ENCODE peak calls at places on chromosome 9, in seven cellular contexts. I is AG04450; M is stimulated activated CD8-positive, alpha-beta memory T cell treated with anti-CD3 and anti-CD28 coated beads, Interleukin-4, amount 100 ng/mL, for 24 hours; V is foreskin fibroblast; Q is RKO; H is M059J; W is lung microvascular endothelial cell. T is an unnamed sample.

GRCh38 chr9:88684046-88684445 is 149.1 kb downstream of the NXNL2 start:
- DNase-seq in Q (no peak), W (no peak), M (no peak), I (no peak), V (no peak), H (no peak), T (no peak)

GRCh38 chr9:97109194-97109811 is 70.4 kb upstream of the CTSV start:
- DNase-seq in V (peak), H (peak), M (no peak), Q (peak), I (no peak), W (peak), T (peak)

GRCh38 chr9:88396836-88397577 is 8.8 kb downstream of the SPIN1 start:
- DNase-seq in M (no peak), Q (no peak), W (no peak), H (peak), I (no peak), V (peak), T (no peak)

GRCh38 chr9:132506907-132507669 is 75.3 kb upstream of the BARHL1 start:
- DNase-seq in W (no peak), Q (no peak), I (no peak), M (no peak), V (peak), H (no peak), T (no peak)

GRCh38 chr9:91939953-91940352 is 10.1 kb downstream of the ROR2 start:
- DNase-seq in I (no peak), W (no peak), V (no peak), Q (no peak), H (no peak), M (no peak), T (no peak)

GRCh38 chr9:76588320-76588719 is 129.3 kb downstream of the GCNT1 start:
- DNase-seq in W (no peak), M (no peak), V (no peak), Q (no peak), I (no peak), H (no peak), T (no peak)

GRCh38 chr9:134830926-134831720 is 49.5 kb upstream of the FCN2 start:
- DNase-seq in V (no peak), H (no peak), Q (no peak), M (no peak), W (no peak), I (no peak), T (no peak)

GRCh38 chr9:121380941-121381340 is 10.9 kb upstream of the STOM start:
- DNase-seq in I (no peak), V (no peak), Q (no peak), M (no peak), H (no peak), W (no peak), T (no peak)

GRCh38 chr9:6552738-6553121 is 92.8 kb downstream of the GLDC start:
- DNase-seq in V (peak), I (no peak), Q (no peak), H (peak), W (peak), M (no peak), T (no peak)

GRCh38 chr9:126023962-126024361 is 276.8 kb downstream of the PBX3 start:
- DNase-seq in I (no peak), V (no peak), Q (no peak), H (no peak), W (no peak), M (no peak), T (no peak)

GRCh38 chr9:79357620-79358019 is 214.1 kb upstream of the TLE4 start:
- DNase-seq in I (no peak), Q (no peak), V (no peak), M (no peak), H (no peak), W (no peak), T (no peak)

GRCh38 chr9:70021026-70021571 is 22.5 kb upstream of the MAMDC2 start:
- DNase-seq in M (no peak), V (peak), H (peak), Q (peak), W (peak), I (peak), T (peak)

GRCh38 chr9:4762889-4763521 is 22.0 kb upstream of the AK3 start:
- DNase-seq in M (no peak), H (no peak), V (peak), Q (no peak), I (no peak), W (peak), T (peak)

GRCh38 chr9:127293767-127294166 is 29.2 kb downstream of the GARNL3 start:
- DNase-seq in M (no peak), I (no peak), H (no peak), Q (no peak), V (no peak), W (no peak), T (no peak)

GRCh38 chr9:106487256-106487655 is 375.7 kb upstream of the ZNF462 start:
- DNase-seq in I (no peak), Q (no peak), H (no peak), M (no peak), V (no peak), W (no peak), T (no peak)

GRCh38 chr9:14198544-14199510 is 115.1 kb downstream of the NFIB start:
- DNase-seq in I (no peak), V (peak), H (peak), W (peak), M (no peak), Q (no peak), T (no peak)

GRCh38 chr9:94860678-94861588 is 134.4 kb downstream of the AOPEP start:
- DNase-seq in M (peak), V (peak), H (peak), Q (no peak), I (peak), W (peak), T (no peak)

GRCh38 chr9:70120834-70121510 is 77.3 kb downstream of the MAMDC2 start:
- DNase-seq in I (peak), V (peak), M (no peak), W (peak), Q (peak), H (peak), T (no peak)

GRCh38 chr9:125822902-125823301 is 75.7 kb downstream of the PBX3 start:
- DNase-seq in Q (no peak), H (no peak), V (no peak), I (no peak), M (no peak), W (no peak), T (no peak)

GRCh38 chr9:100472268-100472667 is 681 bp upstream of the TMEFF1 start:
- DNase-seq in Q (no peak), H (no peak), M (no peak), W (no peak), V (no peak), I (no peak), T (no peak)

GRCh38 chr9:121529237-121529987 is 29.8 kb upstream of the GGTA1 start:
- DNase-seq in W (peak), H (peak), V (peak), M (no peak), Q (peak), I (peak), T (peak)

GRCh38 chr9:95313010-95313498 is 4.5 kb downstream of the FANCC start:
- DNase-seq in Q (peak), H (peak), I (no peak), M (no peak), W (peak), V (peak), T (no peak)

GRCh38 chr9:91515074-91515687 is 91.5 kb upstream of the NFIL3 start:
- DNase-seq in Q (peak), V (peak), W (no peak), I (peak), H (peak), M (peak), T (no peak)

GRCh38 chr9:70553718-70554673 is 139.5 kb upstream of the KLF9 start:
- DNase-seq in H (peak), W (no peak), Q (no peak), V (no peak), M (no peak), I (no peak), T (no peak)

GRCh38 chr9:18793122-18793521 is 239.9 kb downstream of the SAXO1 start:
- DNase-seq in V (no peak), W (no peak), M (no peak), Q (no peak), H (no peak), I (no peak), T (no peak)

GRCh38 chr9:111992523-111992922 is 95.9 kb downstream of the UGCG start:
- DNase-seq in W (peak), V (peak), M (no peak), H (peak), I (no peak), Q (peak), T (no peak)

GRCh38 chr9:21119093-21119770 is 22.4 kb downstream of the IFNW1 start:
- DNase-seq in Q (no peak), I (no peak), V (no peak), M (no peak), W (peak), H (no peak), T (no peak)

GRCh38 chr9:99085949-99086948 is 18.7 kb upstream of the TGFBR1 start:
- DNase-seq in I (no peak), H (peak), Q (no peak), M (no peak), V (peak), W (no peak), T (no peak)

GRCh38 chr9:116421006-116421538 is 266.0 kb upstream of the TRIM32 start:
- DNase-seq in W (no peak), V (peak), M (no peak), Q (peak), H (peak), I (no peak), T (no peak)

GRCh38 chr9:91360551-91361293 is 996 bp downstream of the AUH start:
- DNase-seq in W (no peak), H (no peak), M (no peak), Q (peak), I (no peak), V (peak), T (no peak)

GRCh38 chr9:4495537-4495936 is 5.3 kb downstream of the SLC1A1 start:
- DNase-seq in Q (no peak), H (no peak), M (no peak), I (no peak), V (no peak), W (no peak), T (no peak)

GRCh38 chr9:18393340-18394130 is 80.4 kb upstream of the ADAMTSL1 start:
- DNase-seq in I (peak), Q (peak), W (peak), V (peak), H (peak), M (no peak), T (peak)

GRCh38 chr9:99807276-99807852 is 14.3 kb upstream of the NR4A3 start:
- DNase-seq in I (no peak), H (peak), Q (peak), W (peak), V (peak), M (peak), T (peak)

GRCh38 chr9:35518212-35518917 is 28.5 kb downstream of the RUSC2 start:
- DNase-seq in I (peak), H (peak), Q (peak), V (peak), W (peak), M (no peak), T (peak)

GRCh38 chr9:124553738-124554137 is 46.5 kb upstream of the NR5A1 start:
- DNase-seq in M (no peak), V (peak), I (peak), Q (no peak), H (peak), W (no peak), T (no peak)

GRCh38 chr9:91047529-91047928 is 245.9 kb downstream of the SYK start:
- DNase-seq in W (no peak), Q (no peak), V (no peak), M (peak), H (peak), I (no peak), T (no peak)

GRCh38 chr9:18485691-18486090 is 11.7 kb downstream of the ADAMTSL1 start:
- DNase-seq in Q (no peak), V (peak), W (no peak), H (peak), I (no peak), M (no peak), T (no peak)

GRCh38 chr9:129954868-129955550 is 88.0 kb downstream of the FNBP1 start:
- DNase-seq in W (no peak), I (no peak), Q (no peak), H (peak), M (no peak), V (no peak), T (no peak)

GRCh38 chr9:124260769-124261603 is 3.2 kb downstream of the NEK6 start:
- DNase-seq in V (peak), M (no peak), I (no peak), H (peak), Q (no peak), W (peak), T (no peak)

T was measured in glomerular endothelial cell.